ENCODE peak calls at places on chromosomes 6 and 20, in six cellular contexts. T is pancreas, W is ovary, R is psoas muscle, V is left ventricle myocardium inferior, G is kidney. M is an unnamed sample. For H3K9me3, the result is how much of the 10 kb centered on the place peaks cover.

GRCh38 chr6:4067673-4068072 is 11.3 kb downstream of the FAM217A start:
- DNase-seq in T (no peak), W (no peak), R (no peak), V (no peak), G (no peak), M (no peak)

GRCh38 chr6:12403201-12403826 is 113.2 kb downstream of the EDN1 start:
- DNase-seq in T (no peak), W (no peak), R (no peak), V (no peak), G (no peak), M (no peak)

GRCh38 chr6:154861825-154862224 is 128.6 kb downstream of the SCAF8 start:
- DNase-seq in T (no peak), W (no peak), R (no peak), V (no peak), G (no peak), M (no peak)

GRCh38 chr6:38443750-38444149 is 196.0 kb downstream of the BTBD9 start:
- DNase-seq in T (no peak), W (no peak), R (no peak), V (no peak), G (no peak), M (no peak)

GRCh38 chr20:21182832-21183563 is 57.1 kb downstream of the KIZ start:
- DNase-seq in T (no peak), W (no peak), R (no peak), V (no peak), G (peak), M (no peak)

GRCh38 chr6:139473239-139473701 is 98.8 kb upstream of the CITED2 start:
- DNase-seq in T (peak), W (peak), R (peak), V (no peak), G (peak), M (no peak)

GRCh38 chr20:42795399-42795798 is 394.3 kb downstream of the PTPRT start:
- DNase-seq in T (no peak), W (no peak), R (no peak), V (no peak), G (peak), M (no peak)

GRCh38 chr6:12941422-12941821 is 224.9 kb downstream of the PHACTR1 start:
- DNase-seq in T (no peak), W (no peak), R (no peak), V (no peak), G (no peak), M (no peak)

GRCh38 chr20:63136296-63136695 is 79.6 kb downstream of the YTHDF1 start:
- DNase-seq in T (peak), W (no peak), R (no peak), V (no peak), G (peak), M (peak)

GRCh38 chr6:12174878-12175277 is 115.3 kb upstream of the EDN1 start:
- DNase-seq in T (no peak), W (no peak), R (no peak), V (no peak), G (no peak), M (no peak)

GRCh38 chr6:166627875-166628849 is 1.1 kb upstream of the RPS6KA2 start:
- DNase-seq in T (peak), W (peak), R (peak), V (peak), G (peak), M (peak)

GRCh38 chr20:23305098-23305497 is 45.5 kb upstream of the NXT1 start:
- DNase-seq in T (no peak), W (no peak), R (no peak), V (peak), G (no peak), M (no peak)

GRCh38 chr6:79463721-79464120 is 73.5 kb downstream of the LCA5 start:
- DNase-seq in T (no peak), W (no peak), R (no peak), V (no peak), G (no peak), M (no peak)

GRCh38 chr20:17675519-17676377 is 6.3 kb downstream of the RRBP1 start:
- DNase-seq in T (no peak), W (no peak), R (no peak), V (no peak), G (no peak), M (no peak)

GRCh38 chr20:36344517-36345132 is 38.5 kb downstream of the DLGAP4 start:
- DNase-seq in T (peak), W (peak), R (no peak), V (peak), G (peak), M (no peak)

GRCh38 chr6:118980063-118980462 is 45.1 kb upstream of the MCM9 start:
- DNase-seq in T (no peak), W (no peak), R (peak), V (no peak), G (no peak), M (peak)

GRCh38 chr20:57810511-57811372 is 100.9 kb upstream of the PMEPA1 start:
- DNase-seq in T (no peak), W (no peak), R (no peak), V (no peak), G (peak), M (no peak)

GRCh38 chr6:168860987-168861386 is 392.7 kb downstream of the THBS2 start:
- DNase-seq in T (no peak), W (no peak), R (no peak), V (no peak), G (no peak), M (no peak)

GRCh38 chr6:297571-298232 is 5.4 kb downstream of the DUSP22 start:
- DNase-seq in T (peak), W (no peak), R (no peak), V (no peak), G (no peak), M (no peak)

GRCh38 chr6:299050-299980 is 7.0 kb downstream of the DUSP22 start:
- DNase-seq in T (peak), W (no peak), R (no peak), V (no peak), G (no peak), M (no peak)

GRCh38 chr6:296151-297122 is 4.2 kb downstream of the DUSP22 start:
- DNase-seq in T (peak), W (no peak), R (no peak), V (no peak), G (no peak), M (no peak)

GRCh38 chr6:300026-300425 is 7.7 kb downstream of the DUSP22 start:
- DNase-seq in T (peak), W (no peak), R (no peak), V (no peak), G (no peak), M (no peak)

GRCh38 chr6:298233-299049 is 6.2 kb downstream of the DUSP22 start:
- DNase-seq in T (no peak), W (no peak), R (no peak), V (no peak), G (no peak), M (no peak)
- H3K9me3 ChIP-seq in T (under half), W (under half), R (under half), V (under half), G (under half), M (under half)

DNA sequence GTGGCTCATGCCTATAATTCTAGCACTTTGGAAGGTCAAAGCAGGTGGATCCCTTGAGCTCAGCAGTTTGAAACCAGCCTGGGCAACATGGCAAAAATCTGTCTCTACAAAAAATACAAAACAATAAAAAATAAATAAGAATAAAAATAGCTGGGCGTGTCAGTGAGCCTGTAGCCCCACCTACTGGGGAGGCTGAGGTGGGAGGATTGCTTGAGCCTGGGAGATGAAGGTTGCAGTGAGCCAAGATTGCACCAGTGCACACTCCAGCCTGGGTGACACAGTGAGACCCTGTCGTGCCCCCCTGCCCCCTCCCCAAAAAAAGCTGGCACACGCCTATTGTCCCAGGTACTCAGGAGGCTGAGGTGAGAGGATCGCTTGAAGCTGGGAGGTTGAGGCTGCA is 35.1 kb upstream of the SRPK1 start:
- DNase-seq in T (no peak), W (no peak), R (no peak), V (no peak), G (no peak), M (no peak)
- TF ChIP-seq CTCF in T (no peak), W (no peak), R (peak), V (no peak), G (no peak), M (peak)

GRCh38 chr6:2324166-2324953 is 79.0 kb upstream of the GMDS start:
- DNase-seq in T (no peak), W (no peak), R (no peak), V (no peak), G (no peak), M (no peak)

GRCh38 chr6:2327591-2327990 is 82.2 kb upstream of the GMDS start:
- DNase-seq in T (no peak), W (no peak), R (no peak), V (no peak), G (no peak), M (no peak)
- H3K9me3 ChIP-seq in T (under half), W (under half), R (under half), V (half or more), G (under half), M (under half)

DNA sequence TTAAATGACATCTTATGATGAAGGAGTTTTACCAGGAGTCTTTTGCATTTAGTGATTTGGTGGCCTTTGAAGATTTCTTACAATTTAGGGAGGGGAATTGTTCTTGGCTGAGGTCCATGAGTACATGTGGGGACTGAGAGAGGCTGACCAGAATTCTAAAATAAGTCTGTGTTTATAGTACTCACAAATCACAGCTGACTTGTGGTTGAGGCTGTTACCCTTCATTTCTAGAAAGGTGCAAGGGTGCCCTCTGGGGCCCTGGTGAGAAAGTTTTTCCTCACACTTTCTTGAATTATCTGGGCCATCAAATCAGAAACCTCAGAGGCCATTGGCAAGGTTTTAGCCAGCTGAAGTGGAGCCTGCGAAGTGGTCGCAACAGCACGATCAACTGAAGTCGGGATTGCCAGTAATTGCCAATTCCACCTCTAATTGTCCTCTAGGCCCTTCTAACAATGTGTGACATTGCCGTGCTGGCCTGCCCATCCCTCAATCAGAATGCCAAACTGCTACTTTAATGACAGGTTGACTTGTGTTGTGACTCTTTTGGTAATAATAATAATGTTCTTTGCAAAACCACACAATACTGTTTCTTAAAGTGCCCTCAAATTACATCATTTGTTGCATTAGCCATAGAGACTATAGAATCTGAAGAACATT is 221.6 kb downstream of the OGFRL1 start:
- DNase-seq in T (no peak), W (peak), R (peak), V (peak), G (no peak), M (no peak)
- TF ChIP-seq CTCF in T (no peak), W (peak), R (peak), V (peak), G (peak), M (peak)

GRCh38 chr20:60486345-60486744 is 528.1 kb downstream of the CDH26 start:
- DNase-seq in T (no peak), W (no peak), R (no peak), V (no peak), G (peak), M (no peak)

GRCh38 chr20:60485012-60485760 is 527.0 kb downstream of the CDH26 start:
- DNase-seq in T (no peak), W (no peak), R (no peak), V (no peak), G (no peak), M (no peak)

GRCh38 chr20:60491261-60491660 is 533.0 kb downstream of the CDH26 start:
- DNase-seq in T (no peak), W (no peak), R (no peak), V (no peak), G (no peak), M (no peak)

GRCh38 chr20:60484316-60484715 is 526.1 kb downstream of the CDH26 start:
- DNase-seq in T (no peak), W (no peak), R (no peak), V (no peak), G (no peak), M (no peak)

GRCh38 chr20:60490184-60490583 is 532.0 kb downstream of the CDH26 start:
- DNase-seq in T (no peak), W (no peak), R (no peak), V (no peak), G (no peak), M (no peak)
- H3K9me3 ChIP-seq in T (under half), W (under half), R (under half), V (under half), G (under half), M (under half)

GRCh38 chr6:127608554-127609270 is 31.7 kb downstream of the C6orf58 start:
- DNase-seq in T (no peak), W (no peak), R (no peak), V (no peak), G (no peak), M (no peak)

DNA sequence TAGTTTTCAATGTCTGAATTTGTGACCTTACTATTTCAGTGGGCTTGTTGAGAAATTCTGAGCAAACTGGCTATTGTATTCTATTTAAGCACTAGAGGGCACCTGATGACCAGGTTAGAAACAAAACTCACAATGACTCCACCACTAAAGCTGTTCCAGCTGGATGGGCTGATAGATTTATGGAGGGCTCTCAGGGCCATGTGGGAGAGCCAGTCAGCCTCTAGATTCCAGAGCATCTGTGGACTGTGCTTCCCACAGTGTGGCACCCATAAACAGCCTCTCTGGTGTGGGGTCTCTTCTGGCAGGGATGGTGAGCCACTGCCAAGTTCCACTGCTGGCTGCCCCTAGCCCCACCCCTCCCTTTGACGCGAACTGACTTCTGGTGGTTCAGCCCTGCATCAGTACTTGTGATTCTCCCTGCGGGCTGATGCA is 29.2 kb downstream of the C6orf58 start:
- DNase-seq in T (no peak), W (peak), R (no peak), V (no peak), G (no peak), M (no peak)
- TF ChIP-seq CTCF in T (no peak), W (no peak), R (no peak), V (peak), G (no peak), M (no peak)

DNA sequence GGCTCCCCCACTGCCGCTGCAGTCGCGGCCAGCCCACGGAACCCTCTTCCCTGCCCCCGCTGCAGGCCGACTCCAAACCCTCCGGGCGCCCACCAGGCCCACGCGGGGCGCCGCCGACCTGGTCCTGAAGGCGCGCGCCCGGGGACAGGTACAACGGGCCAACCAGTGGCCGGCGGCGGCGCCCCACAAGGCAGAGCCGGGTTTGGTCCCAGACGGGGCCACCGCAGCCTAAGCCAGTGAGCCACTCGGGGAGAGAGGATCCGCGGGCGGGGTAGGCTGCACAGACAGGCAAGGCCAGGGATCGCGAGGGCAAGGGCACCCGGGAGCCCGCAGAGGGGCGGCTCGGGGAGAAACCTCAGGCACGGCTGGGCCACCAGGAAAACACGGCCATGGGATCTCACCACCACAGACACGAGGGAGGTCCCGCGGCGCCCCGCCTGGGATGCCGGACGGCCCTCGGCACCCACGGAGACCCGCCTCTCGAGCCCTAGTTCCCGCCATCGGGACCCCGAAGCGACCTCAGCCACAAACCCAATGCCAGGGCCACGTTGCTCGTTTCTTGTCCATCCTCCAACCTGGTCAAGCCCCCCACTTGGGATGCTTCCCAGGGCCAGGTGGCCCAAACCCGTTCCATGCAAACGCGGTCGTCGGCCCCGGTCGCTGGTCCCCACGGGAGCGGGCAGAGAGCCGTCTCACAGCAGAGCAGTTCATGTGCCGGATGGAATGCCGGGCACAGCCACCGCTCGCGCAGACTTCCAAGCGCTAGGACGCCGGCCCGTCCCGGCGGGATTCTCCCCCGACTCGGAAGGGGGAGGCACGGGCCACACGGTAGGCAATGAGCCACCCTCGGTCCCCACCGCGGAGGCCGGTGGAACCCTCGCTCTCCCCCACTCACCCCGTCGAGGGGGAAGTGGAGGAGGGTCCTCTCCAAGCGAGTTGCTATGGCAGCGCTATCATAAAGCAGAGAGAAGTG is 1956.6 kb upstream of the DEFB115 start:
- DNase-seq in T (no peak), W (no peak), R (no peak), V (no peak), G (peak), M (no peak)
- H3K9me3 ChIP-seq in T (under half), W (under half), R (under half), V (half or more), G (under half), M (under half)

DNA sequence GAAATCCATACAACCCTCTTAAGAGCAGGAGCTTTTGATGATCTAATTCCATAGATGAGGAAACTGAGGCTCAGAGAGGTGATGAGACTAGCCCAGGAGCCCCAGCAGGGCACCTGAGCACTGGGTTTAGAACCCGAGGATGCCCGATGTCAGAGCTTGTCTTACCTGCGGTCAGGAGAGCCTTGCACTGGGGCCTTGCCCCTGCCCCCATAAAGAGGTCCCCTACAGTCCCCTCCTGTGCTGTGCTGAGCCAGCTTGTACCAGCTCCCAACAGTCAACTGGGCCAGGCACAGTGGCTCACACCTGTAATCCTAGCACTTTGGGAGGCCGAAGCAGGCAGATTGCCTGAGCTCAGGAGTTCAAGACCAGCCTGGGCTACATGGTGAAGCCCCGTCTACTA is 58.6 kb downstream of the RIPOR3 start:
- DNase-seq in T (no peak), W (no peak), R (no peak), V (no peak), G (no peak), M (no peak)
- TF ChIP-seq CTCF in T (no peak), W (no peak), R (no peak), V (no peak), G (no peak), M (no peak)

GRCh38 chr6:141955621-141956020 is 177.1 kb upstream of the GJE1 start:
- DNase-seq in T (no peak), W (no peak), R (no peak), V (no peak), G (no peak), M (no peak)
- H3K9me3 ChIP-seq in T (under half), W (under half), R (under half), V (under half), G (under half), M (under half)

M was measured in lower lobe of right lung.